ENCODE peak calls at places on chromosomes 5 and 9, in five cellular contexts. Q, I, R, L and D are unnamed samples.

GRCh38 chr5:171316258-171317121 is 7.4 kb downstream of the TLX3 start:
- DNase-seq in Q (peak; percentile 54), I (no peak), R (no peak), L (no peak), D (no peak)

GRCh38 chr9:38079410-38080105 is 10.5 kb upstream of the SHB start:
- DNase-seq in Q (no peak), I (peak; percentile 54), R (peak; percentile 79), L (no peak), D (no peak)

GRCh38 chr9:91515074-91515687 is 91.5 kb upstream of the NFIL3 start:
- DNase-seq in Q (no peak), I (peak; percentile 87), R (no peak), L (no peak), D (no peak)

GRCh38 chr5:56900858-56901578 is 8.4 kb upstream of the SETD9 start:
- DNase-seq in Q (peak; percentile 28), I (peak; percentile 52), R (no peak), L (peak; percentile 48), D (peak; percentile 39)

GRCh38 chr9:121788686-121789366 is 137.4 kb downstream of the DAB2IP start:
- DNase-seq in Q (no peak), I (no peak), R (no peak), L (no peak), D (no peak)

GRCh38 chr5:100903036-100903887 is at the start of gene ST8SIA4:
- DNase-seq in Q (peak; percentile 84), I (peak; percentile 65), R (peak; percentile 83), L (peak; percentile 80), D (peak; percentile 58)

GRCh38 chr5:28542968-28543367 is 1504.6 kb upstream of the CDH9 start:
- DNase-seq in Q (no peak), I (peak; percentile 72), R (no peak), L (peak; percentile 3), D (no peak)

GRCh38 chr5:100902406-100903035 is 561 bp downstream of the ST8SIA4 start:
- DNase-seq in Q (no peak), I (peak; percentile 3), R (no peak), L (no peak), D (no peak)

GRCh38 chr9:114282926-114283325 is 40.0 kb upstream of the ORM1 start:
- DNase-seq in Q (no peak), I (peak; percentile 77), R (peak; percentile 39), L (no peak), D (no peak)

GRCh38 chr5:65172486-65173129 is 309.1 kb downstream of the ADAMTS6 start:
- DNase-seq in Q (no peak), I (peak; percentile 36), R (no peak), L (no peak), D (no peak)

GRCh38 chr5:73823508-73823925 is 197.5 kb downstream of the ARHGEF28 start:
- DNase-seq in Q (no peak), I (peak; percentile 49), R (no peak), L (no peak), D (no peak)

GRCh38 chr9:130699047-130699446 is 5.5 kb downstream of the EXOSC2 start:
- DNase-seq in Q (no peak), I (no peak), R (no peak), L (no peak), D (no peak)

GRCh38 chr5:171424726-171425125 is 5.3 kb downstream of the FGF18 start:
- DNase-seq in Q (no peak), I (no peak), R (no peak), L (no peak), D (no peak)

GRCh38 chr9:35272989-35273388 is 111.2 kb downstream of the UNC13B start:
- DNase-seq in Q (no peak), I (peak; percentile 28), R (no peak), L (no peak), D (no peak)

GRCh38 chr9:85743290-85744128 is 1.8 kb upstream of the AGTPBP1 start:
- DNase-seq in Q (peak; percentile 8), I (peak; percentile 73), R (peak; percentile 67), L (no peak), D (no peak)

GRCh38 chr9:92188969-92189781 is 74.0 kb upstream of the SPTLC1 start:
- DNase-seq in Q (no peak), I (no peak), R (no peak), L (no peak), D (no peak)

GRCh38 chr5:10660135-10660534 is 96.3 kb downstream of the ANKRD33B start:
- DNase-seq in Q (no peak), I (no peak), R (peak; percentile 50), L (no peak), D (no peak)

GRCh38 chr9:135302329-135303279 is 177.0 kb upstream of the PPP1R26 start:
- DNase-seq in Q (no peak), I (no peak), R (no peak), L (no peak), D (no peak)

GRCh38 chr9:18906656-18907395 is 126.2 kb downstream of the SAXO1 start:
- DNase-seq in Q (no peak), I (peak; percentile 55), R (no peak), L (no peak), D (no peak)

GRCh38 chr9:129509508-129509907 is 111.4 kb downstream of the C9orf50 start:
- DNase-seq in Q (no peak), I (peak; percentile 73), R (no peak), L (no peak), D (no peak)

GRCh38 chr5:56259002-56259511 is 25.9 kb upstream of the ANKRD55 start:
- DNase-seq in Q (no peak), I (peak; percentile 96), R (no peak), L (no peak), D (no peak)

GRCh38 chr5:45695011-45695667 is 1.0 kb downstream of the HCN1 start:
- DNase-seq in Q (peak; percentile 33), I (no peak), R (peak; percentile 56), L (peak; percentile 63), D (peak; percentile 3)

GRCh38 chr9:112846528-112847488 is 43.9 kb downstream of the SLC46A2 start:
- DNase-seq in Q (no peak), I (peak; percentile 42), R (no peak), L (no peak), D (no peak)

GRCh38 chr5:80591352-80591751 is 21.3 kb upstream of the ANKRD34B start:
- DNase-seq in Q (no peak), I (no peak), R (no peak), L (no peak), D (no peak)

GRCh38 chr9:106859957-106860715 is 2.8 kb upstream of the ZNF462 start:
- DNase-seq in Q (peak; percentile 73), I (peak; percentile 29), R (peak; percentile 82), L (peak; percentile 57), D (peak; percentile 54)

GRCh38 chr5:157511656-157512644 is 51.9 kb downstream of the NIPAL4 start:
- DNase-seq in Q (no peak), I (peak; percentile 99), R (peak; percentile 99), L (no peak), D (peak; percentile 16)

GRCh38 chr5:88119535-88119934 is 149.1 kb downstream of the TMEM161B start:
- DNase-seq in Q (no peak), I (no peak), R (no peak), L (no peak), D (no peak)

GRCh38 chr9:69602768-69603167 is 69.4 kb downstream of the APBA1 start:
- DNase-seq in Q (no peak), I (peak; percentile 29), R (no peak), L (no peak), D (no peak)

GRCh38 chr5:33997331-33997983 is 10.4 kb downstream of the AMACR start:
- DNase-seq in Q (no peak), I (peak; percentile 91), R (peak; percentile 83), L (peak; percentile 67), D (no peak)
- TF ChIP-seq CTCF in Q (peak; percentile 36), I (peak; percentile 66), R (peak; percentile 47), L (peak; percentile 65), D (peak; percentile 71)

GRCh38 chr5:61348437-61348836 is 16.4 kb downstream of the ZSWIM6 start:
- DNase-seq in Q (no peak), I (no peak), R (no peak), L (no peak), D (no peak)

GRCh38 chr5:61344187-61344944 is 12.3 kb downstream of the ZSWIM6 start:
- DNase-seq in Q (no peak), I (peak; percentile 58), R (no peak), L (peak; percentile 81), D (no peak)

GRCh38 chr5:61349935-61350334 is 17.9 kb downstream of the ZSWIM6 start:
- DNase-seq in Q (no peak), I (no peak), R (no peak), L (no peak), D (no peak)

GRCh38 chr5:61346511-61346910 is 14.5 kb downstream of the ZSWIM6 start:
- DNase-seq in Q (no peak), I (no peak), R (no peak), L (no peak), D (no peak)

GRCh38 chr5:61347088-61347487 is 15.0 kb downstream of the ZSWIM6 start:
- DNase-seq in Q (no peak), I (no peak), R (no peak), L (no peak), D (no peak)
- TF ChIP-seq CTCF in Q (no peak), I (no peak), R (no peak), L (no peak), D (peak; percentile 20)

GRCh38 chr5:15791859-15792258 is 291.9 kb downstream of the FBXL7 start:
- DNase-seq in Q (no peak), I (no peak), R (no peak), L (no peak), D (no peak)

GRCh38 chr5:15797116-15797515 is 297.1 kb downstream of the FBXL7 start:
- DNase-seq in Q (no peak), I (no peak), R (no peak), L (no peak), D (no peak)

GRCh38 chr5:15796557-15796956 is 296.6 kb downstream of the FBXL7 start:
- DNase-seq in Q (no peak), I (no peak), R (no peak), L (no peak), D (no peak)

GRCh38 chr5:15796096-15796495 is 296.1 kb downstream of the FBXL7 start:
- DNase-seq in Q (no peak), I (no peak), R (no peak), L (no peak), D (no peak)

DNA sequence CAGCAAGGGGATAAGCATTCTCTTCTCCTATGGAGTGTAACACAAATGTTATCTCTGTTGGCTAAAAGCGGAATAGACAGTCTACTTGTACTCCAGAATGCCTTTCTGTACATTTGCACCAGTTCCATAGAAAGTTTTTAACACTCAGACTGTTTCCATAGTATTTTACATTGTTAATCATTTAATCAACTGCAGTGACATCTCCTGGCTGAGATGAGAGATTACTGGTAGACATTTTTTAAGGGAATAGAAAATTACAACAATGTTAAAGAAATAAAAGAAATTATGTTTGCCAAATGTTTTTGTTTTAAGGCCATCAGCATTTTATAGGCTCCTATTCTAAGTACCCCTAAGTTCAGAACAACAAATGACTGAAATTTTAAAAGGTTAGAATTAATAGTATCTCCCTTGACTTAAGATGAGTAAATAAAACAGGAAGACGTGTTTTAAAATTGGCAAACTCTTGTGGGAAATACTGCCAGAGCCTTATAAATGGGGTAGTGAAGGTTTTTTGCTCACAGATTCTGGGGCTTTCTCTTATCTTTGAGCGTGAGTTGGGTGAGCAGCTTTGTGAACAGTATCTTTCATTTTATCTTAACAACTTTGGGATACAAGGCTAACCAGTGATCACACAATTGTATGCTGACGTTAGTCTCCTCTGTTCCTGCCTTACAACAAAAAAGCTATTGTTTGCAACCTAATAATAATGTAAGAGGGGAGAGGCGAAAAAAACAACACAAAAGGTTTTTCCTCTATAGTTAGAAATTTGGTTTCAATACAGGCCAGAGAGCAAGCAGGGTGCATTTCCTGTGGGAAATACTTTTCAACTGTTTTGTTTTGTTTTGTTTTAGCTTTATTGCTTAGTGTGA is 294.4 kb downstream of the FBXL7 start:
- DNase-seq in Q (no peak), I (peak; percentile 53), R (no peak), L (no peak), D (no peak)
- TF ChIP-seq CTCF in Q (no peak), I (no peak), R (no peak), L (peak; percentile 37), D (peak; percentile 47)

GRCh38 chr5:166377756-166378155 is 1913.7 kb upstream of the WWC1 start:
- DNase-seq in Q (no peak), I (no peak), R (no peak), L (no peak), D (no peak)
- TF ChIP-seq CTCF in Q (no peak), I (no peak), R (no peak), L (no peak), D (no peak)